ENCODE peak calls at places on chromosomes 12 and 14, in ten cellular contexts. One of them, this sample, is unnamed.

GRCh38 chr12:108854453-108855283 is 2.7 kb downstream of the SSH1 start:
- DNase-seq in Peyer's patch: no peak
- DNase-seq in left kidney: no peak
- DNase-seq in EL: peak; percentile 97
- DNase-seq in NCI-H1930: no peak
- DNase-seq in effector memory CD4-positive, alpha-beta T cell: no peak
- DNase-seq in NCI-H69: no peak
- DNase-seq in HCT116: peak; percentile 98
- DNase-seq in renal cortical epithelial cell: peak; percentile 99
- DNase-seq in GM19239: no peak
- DNase-seq in this sample: no peak

GRCh38 chr12:49093746-49094103 is 876 bp downstream of the DHH start:
- DNase-seq in Peyer's patch: no peak
- DNase-seq in left kidney: peak; percentile 54
- DNase-seq in EL: no peak
- DNase-seq in NCI-H1930: no peak
- DNase-seq in effector memory CD4-positive, alpha-beta T cell: no peak
- DNase-seq in NCI-H69: peak; percentile 69
- DNase-seq in HCT116: no peak
- DNase-seq in renal cortical epithelial cell: no peak
- DNase-seq in GM19239: no peak
- DNase-seq in this sample: no peak

GRCh38 chr14:106877527-106877926 is 1351.1 kb downstream of the TMEM121 start:
- DNase-seq in Peyer's patch: no peak
- DNase-seq in left kidney: peak; percentile 57
- DNase-seq in EL: no peak
- DNase-seq in NCI-H1930: no peak
- DNase-seq in effector memory CD4-positive, alpha-beta T cell: no peak
- DNase-seq in NCI-H69: no peak
- DNase-seq in HCT116: no peak
- DNase-seq in renal cortical epithelial cell: peak; percentile 91
- DNase-seq in GM19239: no peak
- DNase-seq in this sample: no peak

GRCh38 chr12:96985515-96986362 is 78.7 kb downstream of the NEDD1 start:
- DNase-seq in Peyer's patch: no peak
- DNase-seq in left kidney: peak; percentile 72
- DNase-seq in EL: peak; percentile 12
- DNase-seq in NCI-H1930: no peak
- DNase-seq in effector memory CD4-positive, alpha-beta T cell: peak; percentile 7
- DNase-seq in NCI-H69: peak; percentile 78
- DNase-seq in HCT116: peak; percentile 6
- DNase-seq in renal cortical epithelial cell: no peak
- DNase-seq in GM19239: peak; percentile 33
- DNase-seq in this sample: peak; percentile 35

GRCh38 chr12:56338643-56339422 is at the start of gene IL23A:
- DNase-seq in Peyer's patch: peak; percentile 75
- DNase-seq in left kidney: no peak
- DNase-seq in EL: peak; percentile 31
- DNase-seq in NCI-H1930: no peak
- DNase-seq in effector memory CD4-positive, alpha-beta T cell: peak; percentile 91
- DNase-seq in NCI-H69: peak; percentile 85
- DNase-seq in HCT116: no peak
- DNase-seq in renal cortical epithelial cell: peak; percentile 80
- DNase-seq in GM19239: no peak
- DNase-seq in this sample: no peak

GRCh38 chr14:23294734-23295561 is 7.7 kb downstream of the PPP1R3E start:
- DNase-seq in Peyer's patch: peak; percentile 75
- DNase-seq in left kidney: peak; percentile 81
- DNase-seq in EL: peak; percentile 62
- DNase-seq in NCI-H1930: peak; percentile 13
- DNase-seq in effector memory CD4-positive, alpha-beta T cell: peak; percentile 27
- DNase-seq in NCI-H69: peak; percentile 78
- DNase-seq in HCT116: no peak
- DNase-seq in renal cortical epithelial cell: peak; percentile 24
- DNase-seq in GM19239: no peak
- DNase-seq in this sample: peak; percentile 50

GRCh38 chr14:53767566-53767965 is 189.1 kb downstream of the BMP4 start:
- DNase-seq in Peyer's patch: no peak
- DNase-seq in left kidney: no peak
- DNase-seq in EL: no peak
- DNase-seq in NCI-H1930: no peak
- DNase-seq in effector memory CD4-positive, alpha-beta T cell: no peak
- DNase-seq in NCI-H69: no peak
- DNase-seq in HCT116: no peak
- DNase-seq in renal cortical epithelial cell: no peak
- DNase-seq in GM19239: no peak
- DNase-seq in this sample: no peak

GRCh38 chr12:12172106-12172511 is 94.7 kb downstream of the LRP6 start:
- DNase-seq in Peyer's patch: no peak
- DNase-seq in left kidney: no peak
- DNase-seq in EL: peak; percentile 55
- DNase-seq in NCI-H1930: no peak
- DNase-seq in effector memory CD4-positive, alpha-beta T cell: no peak
- DNase-seq in NCI-H69: peak; percentile 45
- DNase-seq in HCT116: no peak
- DNase-seq in renal cortical epithelial cell: peak; percentile 67
- DNase-seq in GM19239: no peak
- DNase-seq in this sample: no peak

GRCh38 chr14:92987148-92987570 is 64.2 kb downstream of the CHGA start:
- DNase-seq in Peyer's patch: no peak
- DNase-seq in left kidney: no peak
- DNase-seq in EL: no peak
- DNase-seq in NCI-H1930: no peak
- DNase-seq in effector memory CD4-positive, alpha-beta T cell: no peak
- DNase-seq in NCI-H69: no peak
- DNase-seq in HCT116: no peak
- DNase-seq in renal cortical epithelial cell: no peak
- DNase-seq in GM19239: no peak
- DNase-seq in this sample: no peak

GRCh38 chr12:66746489-66747201 is 67.8 kb upstream of the GRIP1 start:
- DNase-seq in Peyer's patch: no peak
- DNase-seq in left kidney: no peak
- DNase-seq in EL: no peak
- DNase-seq in NCI-H1930: no peak
- DNase-seq in effector memory CD4-positive, alpha-beta T cell: no peak
- DNase-seq in NCI-H69: peak; percentile 49
- DNase-seq in HCT116: no peak
- DNase-seq in renal cortical epithelial cell: no peak
- DNase-seq in GM19239: no peak
- DNase-seq in this sample: no peak

GRCh38 chr12:132506730-132507538 is 17.0 kb downstream of the FBRSL1 start:
- DNase-seq in Peyer's patch: peak; percentile 71
- DNase-seq in left kidney: peak; percentile 94
- DNase-seq in EL: peak; percentile 61
- DNase-seq in NCI-H1930: no peak
- DNase-seq in effector memory CD4-positive, alpha-beta T cell: peak; percentile 35
- DNase-seq in NCI-H69: peak; percentile 57
- DNase-seq in HCT116: no peak
- DNase-seq in renal cortical epithelial cell: peak; percentile 22
- DNase-seq in GM19239: peak; percentile 94
- DNase-seq in this sample: peak; percentile 76

GRCh38 chr14:68781161-68782021 is 11.5 kb downstream of the ZFP36L1 start:
- DNase-seq in Peyer's patch: peak; percentile 79
- DNase-seq in left kidney: no peak
- DNase-seq in EL: no peak
- DNase-seq in NCI-H1930: no peak
- DNase-seq in effector memory CD4-positive, alpha-beta T cell: peak; percentile 65
- DNase-seq in NCI-H69: no peak
- DNase-seq in HCT116: no peak
- DNase-seq in renal cortical epithelial cell: no peak
- DNase-seq in GM19239: no peak
- DNase-seq in this sample: peak; percentile 72

GRCh38 chr12:8077207-8077606 is 4.9 kb upstream of the NECAP1 start:
- DNase-seq in Peyer's patch: no peak
- DNase-seq in left kidney: peak; percentile 72
- DNase-seq in EL: peak; percentile 78
- DNase-seq in NCI-H1930: peak; percentile 34
- DNase-seq in effector memory CD4-positive, alpha-beta T cell: no peak
- DNase-seq in NCI-H69: peak; percentile 83
- DNase-seq in HCT116: no peak
- DNase-seq in renal cortical epithelial cell: peak; percentile 73
- DNase-seq in GM19239: no peak
- DNase-seq in this sample: no peak

GRCh38 chr12:62434504-62435336 is 31.9 kb upstream of the MON2 start:
- DNase-seq in Peyer's patch: no peak
- DNase-seq in left kidney: peak; percentile 18
- DNase-seq in EL: peak; percentile 12
- DNase-seq in NCI-H1930: no peak
- DNase-seq in effector memory CD4-positive, alpha-beta T cell: no peak
- DNase-seq in NCI-H69: peak; percentile 59
- DNase-seq in HCT116: no peak
- DNase-seq in renal cortical epithelial cell: no peak
- DNase-seq in GM19239: no peak
- DNase-seq in this sample: peak; percentile 29

GRCh38 chr12:78680596-78680995 is 184.0 kb upstream of the SYT1 start:
- DNase-seq in Peyer's patch: no peak
- DNase-seq in left kidney: no peak
- DNase-seq in EL: no peak
- DNase-seq in NCI-H1930: no peak
- DNase-seq in effector memory CD4-positive, alpha-beta T cell: no peak
- DNase-seq in NCI-H69: peak; percentile 71
- DNase-seq in HCT116: no peak
- DNase-seq in renal cortical epithelial cell: no peak
- DNase-seq in GM19239: no peak
- DNase-seq in this sample: no peak

GRCh38 chr12:92030618-92031017 is 115.0 kb downstream of the BTG1 start:
- DNase-seq in Peyer's patch: peak; percentile 92
- DNase-seq in left kidney: no peak
- DNase-seq in EL: no peak
- DNase-seq in NCI-H1930: no peak
- DNase-seq in effector memory CD4-positive, alpha-beta T cell: peak; percentile 51
- DNase-seq in NCI-H69: peak; percentile 69
- DNase-seq in HCT116: no peak
- DNase-seq in renal cortical epithelial cell: no peak
- DNase-seq in GM19239: no peak
- DNase-seq in this sample: peak; percentile 53

GRCh38 chr14:99603471-99603933 is 505 bp downstream of the CCDC85C start:
- DNase-seq in Peyer's patch: peak; percentile 60
- DNase-seq in left kidney: peak; percentile 80
- DNase-seq in EL: peak; percentile 54
- DNase-seq in NCI-H1930: peak; percentile 25
- DNase-seq in effector memory CD4-positive, alpha-beta T cell: peak; percentile 34
- DNase-seq in NCI-H69: peak; percentile 88
- DNase-seq in HCT116: no peak
- DNase-seq in renal cortical epithelial cell: no peak
- DNase-seq in GM19239: no peak
- DNase-seq in this sample: no peak

GRCh38 chr12:41795066-41795465 is 349.6 kb downstream of the GXYLT1 start:
- DNase-seq in Peyer's patch: no peak
- DNase-seq in left kidney: peak; percentile 45
- DNase-seq in EL: peak; percentile 2
- DNase-seq in NCI-H1930: no peak
- DNase-seq in effector memory CD4-positive, alpha-beta T cell: no peak
- DNase-seq in NCI-H69: peak; percentile 36
- DNase-seq in HCT116: no peak
- DNase-seq in renal cortical epithelial cell: peak; percentile 0
- DNase-seq in GM19239: no peak
- DNase-seq in this sample: no peak

GRCh38 chr14:91369628-91370445 is 47.8 kb downstream of the CCDC88C start:
- DNase-seq in Peyer's patch: no peak
- DNase-seq in left kidney: peak; percentile 57
- DNase-seq in EL: no peak
- DNase-seq in NCI-H1930: no peak
- DNase-seq in effector memory CD4-positive, alpha-beta T cell: peak; percentile 42
- DNase-seq in NCI-H69: peak; percentile 91
- DNase-seq in HCT116: no peak
- DNase-seq in renal cortical epithelial cell: no peak
- DNase-seq in GM19239: no peak
- DNase-seq in this sample: no peak

GRCh38 chr12:49720214-49720613 is 13.0 kb upstream of the FMNL3 start:
- DNase-seq in Peyer's patch: no peak
- DNase-seq in left kidney: no peak
- DNase-seq in EL: no peak
- DNase-seq in NCI-H1930: no peak
- DNase-seq in effector memory CD4-positive, alpha-beta T cell: no peak
- DNase-seq in NCI-H69: no peak
- DNase-seq in HCT116: no peak
- DNase-seq in renal cortical epithelial cell: peak; percentile 28
- DNase-seq in GM19239: no peak
- DNase-seq in this sample: no peak

GRCh38 chr12:40921563-40922163 is 229.4 kb downstream of the CNTN1 start:
- DNase-seq in Peyer's patch: no peak
- DNase-seq in left kidney: peak; percentile 36
- DNase-seq in EL: peak; percentile 2
- DNase-seq in NCI-H1930: no peak
- DNase-seq in effector memory CD4-positive, alpha-beta T cell: no peak
- DNase-seq in NCI-H69: peak; percentile 39
- DNase-seq in HCT116: peak; percentile 12
- DNase-seq in renal cortical epithelial cell: peak; percentile 31
- DNase-seq in GM19239: no peak
- DNase-seq in this sample: no peak

GRCh38 chr14:104438166-104438887 is 141.2 kb upstream of the C14orf180 start:
- DNase-seq in Peyer's patch: no peak
- DNase-seq in left kidney: no peak
- DNase-seq in EL: no peak
- DNase-seq in NCI-H1930: no peak
- DNase-seq in effector memory CD4-positive, alpha-beta T cell: no peak
- DNase-seq in NCI-H69: no peak
- DNase-seq in HCT116: no peak
- DNase-seq in renal cortical epithelial cell: no peak
- DNase-seq in GM19239: no peak
- DNase-seq in this sample: no peak

GRCh38 chr12:82593901-82594396 is 92.8 kb upstream of the TMTC2 start:
- DNase-seq in Peyer's patch: no peak
- DNase-seq in left kidney: peak; percentile 69
- DNase-seq in EL: no peak
- DNase-seq in NCI-H1930: no peak
- DNase-seq in effector memory CD4-positive, alpha-beta T cell: no peak
- DNase-seq in NCI-H69: peak; percentile 90
- DNase-seq in HCT116: no peak
- DNase-seq in renal cortical epithelial cell: peak; percentile 94
- DNase-seq in GM19239: peak; percentile 25
- DNase-seq in this sample: no peak

GRCh38 chr12:90216815-90217214 is 508.2 kb upstream of the ATP2B1 start:
- DNase-seq in Peyer's patch: no peak
- DNase-seq in left kidney: no peak
- DNase-seq in EL: peak; percentile 49
- DNase-seq in NCI-H1930: no peak
- DNase-seq in effector memory CD4-positive, alpha-beta T cell: no peak
- DNase-seq in NCI-H69: no peak
- DNase-seq in HCT116: no peak
- DNase-seq in renal cortical epithelial cell: peak; percentile 74
- DNase-seq in GM19239: no peak
- DNase-seq in this sample: no peak